ENCODE peak calls at places on chromosomes 3 and 15, in ten cellular contexts. One of them, this sample, is unnamed.

GRCh38 chr3:149628957-149629670 is 28.7 kb downstream of the WWTR1 start:
- ATAC-seq in activated naive CD8-positive, alpha-beta T cell treated with anti-CD3 and anti-CD28 coated beads, Interleukin-2, amount 10 ng/mL, durations not matched to agents 7 days and 5 days: no peak
- ATAC-seq in SK-N-SH treated with all-trans-retinoic acid at 6 μM for 48 hours: no peak
- ATAC-seq in esophagus mucosa: no peak
- ATAC-seq in PC-3: no peak
- ATAC-seq in activated CD4-positive, alpha-beta T cell treated with anti-CD3 and anti-CD28 coated beads for 36 hours: no peak
- ATAC-seq in naive thymus-derived CD4-positive, alpha-beta T cell: no peak
- ATAC-seq in aorta: no peak
- ATAC-seq in stimulated activated memory B cell treated with anti-CD40 and anti-IgM and Interleukin-4, amounts not matched to agents 10 μg/mL and 1 μg/mL and 100 μg/mL, for 72 hours: no peak
- ATAC-seq in lower lobe of right lung: peak; percentile 70
- ATAC-seq in this sample: peak; percentile 42

GRCh38 chr3:69462022-69462825 is 76.3 kb upstream of the FRMD4B start:
- ATAC-seq in SK-N-SH treated with all-trans-retinoic acid at 6 μM for 48 hours: no peak
- ATAC-seq in lower lobe of right lung: no peak
- ATAC-seq in stimulated activated memory B cell treated with anti-CD40 and anti-IgM and Interleukin-4, amounts not matched to agents 10 μg/mL and 1 μg/mL and 100 μg/mL, for 72 hours: no peak
- ATAC-seq in naive thymus-derived CD4-positive, alpha-beta T cell: no peak
- ATAC-seq in PC-3: peak; percentile 54
- ATAC-seq in aorta: no peak
- ATAC-seq in activated CD4-positive, alpha-beta T cell treated with anti-CD3 and anti-CD28 coated beads for 36 hours: peak; percentile 47
- ATAC-seq in activated naive CD8-positive, alpha-beta T cell treated with anti-CD3 and anti-CD28 coated beads, Interleukin-2, amount 10 ng/mL, durations not matched to agents 7 days and 5 days: no peak
- ATAC-seq in esophagus mucosa: peak; percentile 94
- ATAC-seq in this sample: no peak

GRCh38 chr3:193553606-193554005 is 1.1 kb downstream of the ATP13A4 start:
- ATAC-seq in PC-3: no peak
- ATAC-seq in naive thymus-derived CD4-positive, alpha-beta T cell: no peak
- ATAC-seq in aorta: no peak
- ATAC-seq in activated CD4-positive, alpha-beta T cell treated with anti-CD3 and anti-CD28 coated beads for 36 hours: no peak
- ATAC-seq in stimulated activated memory B cell treated with anti-CD40 and anti-IgM and Interleukin-4, amounts not matched to agents 10 μg/mL and 1 μg/mL and 100 μg/mL, for 72 hours: no peak
- ATAC-seq in SK-N-SH treated with all-trans-retinoic acid at 6 μM for 48 hours: no peak
- ATAC-seq in lower lobe of right lung: peak; percentile 45
- ATAC-seq in esophagus mucosa: no peak
- ATAC-seq in activated naive CD8-positive, alpha-beta T cell treated with anti-CD3 and anti-CD28 coated beads, Interleukin-2, amount 10 ng/mL, durations not matched to agents 7 days and 5 days: no peak
- ATAC-seq in this sample: no peak

GRCh38 chr15:88399021-88399685 is 68.0 kb downstream of the MRPL46 start:
- ATAC-seq in stimulated activated memory B cell treated with anti-CD40 and anti-IgM and Interleukin-4, amounts not matched to agents 10 μg/mL and 1 μg/mL and 100 μg/mL, for 72 hours: no peak
- ATAC-seq in naive thymus-derived CD4-positive, alpha-beta T cell: no peak
- ATAC-seq in esophagus mucosa: no peak
- ATAC-seq in activated naive CD8-positive, alpha-beta T cell treated with anti-CD3 and anti-CD28 coated beads, Interleukin-2, amount 10 ng/mL, durations not matched to agents 7 days and 5 days: no peak
- ATAC-seq in activated CD4-positive, alpha-beta T cell treated with anti-CD3 and anti-CD28 coated beads for 36 hours: no peak
- ATAC-seq in aorta: no peak
- ATAC-seq in SK-N-SH treated with all-trans-retinoic acid at 6 μM for 48 hours: no peak
- ATAC-seq in PC-3: no peak
- ATAC-seq in lower lobe of right lung: no peak
- ATAC-seq in this sample: no peak

GRCh38 chr3:161148832-161149475 is 43.8 kb upstream of the B3GALNT1 start:
- ATAC-seq in PC-3: peak; percentile 95
- ATAC-seq in esophagus mucosa: no peak
- ATAC-seq in lower lobe of right lung: no peak
- ATAC-seq in stimulated activated memory B cell treated with anti-CD40 and anti-IgM and Interleukin-4, amounts not matched to agents 10 μg/mL and 1 μg/mL and 100 μg/mL, for 72 hours: no peak
- ATAC-seq in naive thymus-derived CD4-positive, alpha-beta T cell: no peak
- ATAC-seq in activated naive CD8-positive, alpha-beta T cell treated with anti-CD3 and anti-CD28 coated beads, Interleukin-2, amount 10 ng/mL, durations not matched to agents 7 days and 5 days: no peak
- ATAC-seq in SK-N-SH treated with all-trans-retinoic acid at 6 μM for 48 hours: no peak
- ATAC-seq in aorta: no peak
- ATAC-seq in activated CD4-positive, alpha-beta T cell treated with anti-CD3 and anti-CD28 coated beads for 36 hours: no peak
- ATAC-seq in this sample: no peak

GRCh38 chr15:84831028-84831427 is 13.9 kb downstream of the ALPK3 start:
- ATAC-seq in aorta: peak; percentile 43
- ATAC-seq in activated naive CD8-positive, alpha-beta T cell treated with anti-CD3 and anti-CD28 coated beads, Interleukin-2, amount 10 ng/mL, durations not matched to agents 7 days and 5 days: no peak
- ATAC-seq in PC-3: no peak
- ATAC-seq in activated CD4-positive, alpha-beta T cell treated with anti-CD3 and anti-CD28 coated beads for 36 hours: no peak
- ATAC-seq in stimulated activated memory B cell treated with anti-CD40 and anti-IgM and Interleukin-4, amounts not matched to agents 10 μg/mL and 1 μg/mL and 100 μg/mL, for 72 hours: no peak
- ATAC-seq in lower lobe of right lung: no peak
- ATAC-seq in naive thymus-derived CD4-positive, alpha-beta T cell: no peak
- ATAC-seq in esophagus mucosa: no peak
- ATAC-seq in SK-N-SH treated with all-trans-retinoic acid at 6 μM for 48 hours: no peak
- ATAC-seq in this sample: peak; percentile 48

GRCh38 chr3:66463734-66464511 is 36.9 kb downstream of the LRIG1 start:
- ATAC-seq in activated CD4-positive, alpha-beta T cell treated with anti-CD3 and anti-CD28 coated beads for 36 hours: no peak
- ATAC-seq in esophagus mucosa: peak; percentile 74
- ATAC-seq in aorta: no peak
- ATAC-seq in naive thymus-derived CD4-positive, alpha-beta T cell: no peak
- ATAC-seq in stimulated activated memory B cell treated with anti-CD40 and anti-IgM and Interleukin-4, amounts not matched to agents 10 μg/mL and 1 μg/mL and 100 μg/mL, for 72 hours: no peak
- ATAC-seq in PC-3: no peak
- ATAC-seq in lower lobe of right lung: peak; percentile 77
- ATAC-seq in SK-N-SH treated with all-trans-retinoic acid at 6 μM for 48 hours: no peak
- ATAC-seq in activated naive CD8-positive, alpha-beta T cell treated with anti-CD3 and anti-CD28 coated beads, Interleukin-2, amount 10 ng/mL, durations not matched to agents 7 days and 5 days: no peak
- ATAC-seq in this sample: no peak

GRCh38 chr15:95300958-95301357 is 1029.5 kb upstream of the NR2F2 start:
- ATAC-seq in stimulated activated memory B cell treated with anti-CD40 and anti-IgM and Interleukin-4, amounts not matched to agents 10 μg/mL and 1 μg/mL and 100 μg/mL, for 72 hours: no peak
- ATAC-seq in aorta: peak; percentile 48
- ATAC-seq in lower lobe of right lung: no peak
- ATAC-seq in SK-N-SH treated with all-trans-retinoic acid at 6 μM for 48 hours: no peak
- ATAC-seq in PC-3: peak; percentile 82
- ATAC-seq in activated naive CD8-positive, alpha-beta T cell treated with anti-CD3 and anti-CD28 coated beads, Interleukin-2, amount 10 ng/mL, durations not matched to agents 7 days and 5 days: no peak
- ATAC-seq in activated CD4-positive, alpha-beta T cell treated with anti-CD3 and anti-CD28 coated beads for 36 hours: no peak
- ATAC-seq in naive thymus-derived CD4-positive, alpha-beta T cell: no peak
- ATAC-seq in esophagus mucosa: no peak
- ATAC-seq in this sample: no peak

GRCh38 chr15:38531509-38531908 is 33.1 kb downstream of the RASGRP1 start:
- ATAC-seq in esophagus mucosa: peak; percentile 85
- ATAC-seq in SK-N-SH treated with all-trans-retinoic acid at 6 μM for 48 hours: peak; percentile 93
- ATAC-seq in stimulated activated memory B cell treated with anti-CD40 and anti-IgM and Interleukin-4, amounts not matched to agents 10 μg/mL and 1 μg/mL and 100 μg/mL, for 72 hours: no peak
- ATAC-seq in lower lobe of right lung: no peak
- ATAC-seq in activated naive CD8-positive, alpha-beta T cell treated with anti-CD3 and anti-CD28 coated beads, Interleukin-2, amount 10 ng/mL, durations not matched to agents 7 days and 5 days: no peak
- ATAC-seq in PC-3: peak; percentile 91
- ATAC-seq in aorta: no peak
- ATAC-seq in activated CD4-positive, alpha-beta T cell treated with anti-CD3 and anti-CD28 coated beads for 36 hours: no peak
- ATAC-seq in naive thymus-derived CD4-positive, alpha-beta T cell: no peak
- ATAC-seq in this sample: no peak

GRCh38 chr3:25156526-25157075 is 271.5 kb upstream of the RARB start:
- ATAC-seq in naive thymus-derived CD4-positive, alpha-beta T cell: no peak
- ATAC-seq in activated naive CD8-positive, alpha-beta T cell treated with anti-CD3 and anti-CD28 coated beads, Interleukin-2, amount 10 ng/mL, durations not matched to agents 7 days and 5 days: no peak
- ATAC-seq in esophagus mucosa: no peak
- ATAC-seq in lower lobe of right lung: peak; percentile 64
- ATAC-seq in aorta: peak; percentile 85
- ATAC-seq in activated CD4-positive, alpha-beta T cell treated with anti-CD3 and anti-CD28 coated beads for 36 hours: no peak
- ATAC-seq in SK-N-SH treated with all-trans-retinoic acid at 6 μM for 48 hours: peak; percentile 98
- ATAC-seq in PC-3: no peak
- ATAC-seq in stimulated activated memory B cell treated with anti-CD40 and anti-IgM and Interleukin-4, amounts not matched to agents 10 μg/mL and 1 μg/mL and 100 μg/mL, for 72 hours: no peak
- ATAC-seq in this sample: peak; percentile 88

GRCh38 chr3:78888650-78889049 is 879.1 kb downstream of the ROBO1 start:
- ATAC-seq in SK-N-SH treated with all-trans-retinoic acid at 6 μM for 48 hours: no peak
- ATAC-seq in lower lobe of right lung: no peak
- ATAC-seq in esophagus mucosa: no peak
- ATAC-seq in PC-3: peak; percentile 90
- ATAC-seq in naive thymus-derived CD4-positive, alpha-beta T cell: no peak
- ATAC-seq in activated CD4-positive, alpha-beta T cell treated with anti-CD3 and anti-CD28 coated beads for 36 hours: no peak
- ATAC-seq in activated naive CD8-positive, alpha-beta T cell treated with anti-CD3 and anti-CD28 coated beads, Interleukin-2, amount 10 ng/mL, durations not matched to agents 7 days and 5 days: no peak
- ATAC-seq in aorta: no peak
- ATAC-seq in stimulated activated memory B cell treated with anti-CD40 and anti-IgM and Interleukin-4, amounts not matched to agents 10 μg/mL and 1 μg/mL and 100 μg/mL, for 72 hours: no peak
- ATAC-seq in this sample: no peak

GRCh38 chr15:45442497-45443135 is 64.3 kb upstream of the GATM start:
- ATAC-seq in SK-N-SH treated with all-trans-retinoic acid at 6 μM for 48 hours: peak; percentile 73
- ATAC-seq in lower lobe of right lung: no peak
- ATAC-seq in activated naive CD8-positive, alpha-beta T cell treated with anti-CD3 and anti-CD28 coated beads, Interleukin-2, amount 10 ng/mL, durations not matched to agents 7 days and 5 days: no peak
- ATAC-seq in activated CD4-positive, alpha-beta T cell treated with anti-CD3 and anti-CD28 coated beads for 36 hours: no peak
- ATAC-seq in esophagus mucosa: no peak
- ATAC-seq in naive thymus-derived CD4-positive, alpha-beta T cell: no peak
- ATAC-seq in stimulated activated memory B cell treated with anti-CD40 and anti-IgM and Interleukin-4, amounts not matched to agents 10 μg/mL and 1 μg/mL and 100 μg/mL, for 72 hours: no peak
- ATAC-seq in PC-3: no peak
- ATAC-seq in aorta: peak; percentile 16
- ATAC-seq in this sample: no peak

GRCh38 chr15:82992436-82992835 is 6.4 kb downstream of the RAMAC start:
- ATAC-seq in stimulated activated memory B cell treated with anti-CD40 and anti-IgM and Interleukin-4, amounts not matched to agents 10 μg/mL and 1 μg/mL and 100 μg/mL, for 72 hours: no peak
- ATAC-seq in naive thymus-derived CD4-positive, alpha-beta T cell: no peak
- ATAC-seq in lower lobe of right lung: no peak
- ATAC-seq in activated naive CD8-positive, alpha-beta T cell treated with anti-CD3 and anti-CD28 coated beads, Interleukin-2, amount 10 ng/mL, durations not matched to agents 7 days and 5 days: no peak
- ATAC-seq in SK-N-SH treated with all-trans-retinoic acid at 6 μM for 48 hours: no peak
- ATAC-seq in esophagus mucosa: no peak
- ATAC-seq in aorta: no peak
- ATAC-seq in activated CD4-positive, alpha-beta T cell treated with anti-CD3 and anti-CD28 coated beads for 36 hours: no peak
- ATAC-seq in PC-3: no peak
- ATAC-seq in this sample: no peak

GRCh38 chr15:93942140-93942808 is 289.1 kb upstream of the MCTP2 start:
- ATAC-seq in lower lobe of right lung: no peak
- ATAC-seq in SK-N-SH treated with all-trans-retinoic acid at 6 μM for 48 hours: no peak
- ATAC-seq in stimulated activated memory B cell treated with anti-CD40 and anti-IgM and Interleukin-4, amounts not matched to agents 10 μg/mL and 1 μg/mL and 100 μg/mL, for 72 hours: no peak
- ATAC-seq in esophagus mucosa: peak; percentile 82
- ATAC-seq in naive thymus-derived CD4-positive, alpha-beta T cell: no peak
- ATAC-seq in PC-3: no peak
- ATAC-seq in activated CD4-positive, alpha-beta T cell treated with anti-CD3 and anti-CD28 coated beads for 36 hours: no peak
- ATAC-seq in activated naive CD8-positive, alpha-beta T cell treated with anti-CD3 and anti-CD28 coated beads, Interleukin-2, amount 10 ng/mL, durations not matched to agents 7 days and 5 days: no peak
- ATAC-seq in aorta: no peak
- ATAC-seq in this sample: no peak

GRCh38 chr3:58630081-58630709 is 36.4 kb downstream of the FAM3D start:
- ATAC-seq in SK-N-SH treated with all-trans-retinoic acid at 6 μM for 48 hours: peak; percentile 59
- ATAC-seq in activated CD4-positive, alpha-beta T cell treated with anti-CD3 and anti-CD28 coated beads for 36 hours: peak; percentile 66
- ATAC-seq in aorta: peak; percentile 83
- ATAC-seq in esophagus mucosa: peak; percentile 59
- ATAC-seq in naive thymus-derived CD4-positive, alpha-beta T cell: peak; percentile 69
- ATAC-seq in lower lobe of right lung: peak; percentile 67
- ATAC-seq in PC-3: peak; percentile 25
- ATAC-seq in activated naive CD8-positive, alpha-beta T cell treated with anti-CD3 and anti-CD28 coated beads, Interleukin-2, amount 10 ng/mL, durations not matched to agents 7 days and 5 days: no peak
- ATAC-seq in stimulated activated memory B cell treated with anti-CD40 and anti-IgM and Interleukin-4, amounts not matched to agents 10 μg/mL and 1 μg/mL and 100 μg/mL, for 72 hours: no peak
- ATAC-seq in this sample: peak; percentile 62

GRCh38 chr15:69289312-69290146 is 9.2 kb upstream of the PAQR5 start:
- ATAC-seq in aorta: no peak
- ATAC-seq in stimulated activated memory B cell treated with anti-CD40 and anti-IgM and Interleukin-4, amounts not matched to agents 10 μg/mL and 1 μg/mL and 100 μg/mL, for 72 hours: no peak
- ATAC-seq in PC-3: no peak
- ATAC-seq in esophagus mucosa: no peak
- ATAC-seq in activated naive CD8-positive, alpha-beta T cell treated with anti-CD3 and anti-CD28 coated beads, Interleukin-2, amount 10 ng/mL, durations not matched to agents 7 days and 5 days: no peak
- ATAC-seq in activated CD4-positive, alpha-beta T cell treated with anti-CD3 and anti-CD28 coated beads for 36 hours: no peak
- ATAC-seq in lower lobe of right lung: peak; percentile 71
- ATAC-seq in SK-N-SH treated with all-trans-retinoic acid at 6 μM for 48 hours: no peak
- ATAC-seq in naive thymus-derived CD4-positive, alpha-beta T cell: no peak
- ATAC-seq in this sample: no peak

This sample was measured in gastroesophageal sphincter.